ENCODE peak calls at places on chromosomes 3 and 15, in eight cellular contexts. H is coronary artery, G is foreskin fibroblast, D is GM20000, U is A549, E is kidney epithelial cell, J is OCI-LY7, V is tibial nerve. M is an unnamed sample.

GRCh38 chr3:120763601-120764000 is 21.1 kb downstream of the GTF2E1 start:
- DNase-seq in H (no peak), G (no peak), D (peak), U (no peak), E (no peak), J (no peak), V (no peak), M (peak)

GRCh38 chr3:53579636-53580035 is 85.2 kb downstream of the CACNA1D start:
- DNase-seq in H (no peak), G (no peak), D (no peak), U (no peak), E (no peak), J (no peak), V (no peak), M (no peak)

GRCh38 chr3:32963871-32964270 is 12.4 kb downstream of the CCR4 start:
- DNase-seq in H (peak), G (no peak), D (no peak), U (no peak), E (no peak), J (no peak), V (no peak), M (no peak)

GRCh38 chr3:38834110-38834509 is 18.1 kb upstream of the SCN10A start:
- DNase-seq in H (no peak), G (peak), D (no peak), U (peak), E (peak), J (no peak), V (peak), M (no peak)

GRCh38 chr3:39251576-39251975 is 28.3 kb downstream of the CX3CR1 start:
- DNase-seq in H (no peak), G (no peak), D (no peak), U (no peak), E (no peak), J (no peak), V (no peak), M (no peak)

GRCh38 chr3:102174312-102174712 is 260.5 kb upstream of the ZPLD1 start:
- DNase-seq in H (no peak), G (peak), D (no peak), U (peak), E (no peak), J (no peak), V (no peak), M (no peak)

GRCh38 chr3:64844558-64844957 is 156.8 kb upstream of the ADAMTS9 start:
- DNase-seq in H (no peak), G (no peak), D (no peak), U (no peak), E (no peak), J (no peak), V (no peak), M (no peak)

GRCh38 chr3:59327324-59327939 is 277.6 kb upstream of the CFAP20DC start:
- DNase-seq in H (no peak), G (no peak), D (no peak), U (no peak), E (peak), J (no peak), V (no peak), M (no peak)

GRCh38 chr3:111585214-111585613 is 9.9 kb downstream of the ZBED2 start:
- DNase-seq in H (no peak), G (no peak), D (no peak), U (peak), E (peak), J (no peak), V (no peak), M (no peak)

GRCh38 chr3:59709702-59710555 is 660.1 kb upstream of the CFAP20DC start:
- DNase-seq in H (no peak), G (no peak), D (no peak), U (no peak), E (no peak), J (no peak), V (peak), M (no peak)

GRCh38 chr15:68786753-68787152 is 33.9 kb downstream of the ANP32A start:
- DNase-seq in H (no peak), G (peak), D (no peak), U (no peak), E (no peak), J (no peak), V (no peak), M (no peak)

GRCh38 chr3:51678685-51679084 is 7.6 kb downstream of the TEX264 start:
- DNase-seq in H (no peak), G (peak), D (no peak), U (no peak), E (no peak), J (no peak), V (no peak), M (no peak)

DNA sequence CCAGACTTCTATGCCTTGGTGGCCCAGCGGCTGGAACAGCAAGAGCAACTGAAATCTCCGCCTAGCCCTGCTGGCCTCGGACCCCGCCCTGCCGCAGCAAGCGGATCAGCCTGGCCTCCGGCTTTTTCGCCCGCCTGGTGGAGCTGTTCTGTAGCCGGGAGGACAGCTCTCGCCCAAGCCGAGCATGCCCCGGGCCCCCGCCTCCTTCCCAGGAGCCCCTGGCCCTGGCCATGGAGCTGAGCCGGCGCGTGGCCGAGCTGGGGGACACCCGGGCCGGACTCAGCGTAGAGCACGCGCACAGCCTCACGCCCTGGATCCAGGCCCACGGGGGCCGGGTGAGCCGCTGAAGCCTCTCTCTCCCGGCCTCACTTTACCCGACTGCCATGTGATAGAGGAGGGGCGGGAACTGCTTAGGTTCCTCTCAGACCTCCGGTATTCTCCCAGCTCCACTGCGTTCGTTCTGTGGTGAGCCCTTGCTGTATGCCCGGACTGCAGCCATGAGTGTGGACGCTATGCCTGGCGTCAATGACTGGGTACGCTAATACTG is 24.1 kb upstream of the MRPL3 start:
- DNase-seq in H (no peak), G (peak), D (peak), U (peak), E (no peak), J (no peak), V (no peak), M (peak)
- TF ChIP-seq CTCF in H (no peak), G (peak), D (peak), U (peak), E (peak), J (no peak), V (no peak), M (peak)

GRCh38 chr15:48185527-48185926 is 5.9 kb upstream of the CTXN2 start:
- DNase-seq in H (no peak), G (no peak), D (no peak), U (no peak), E (no peak), J (no peak), V (no peak), M (no peak)

GRCh38 chr15:48178612-48178931 is 477 bp upstream of the MYEF2 start:
- DNase-seq in H (no peak), G (no peak), D (no peak), U (no peak), E (no peak), J (no peak), V (no peak), M (no peak)

GRCh38 chr15:48177875-48178611 is at the start of gene MYEF2:
- DNase-seq in H (peak), G (peak), D (peak), U (peak), E (peak), J (peak), V (peak), M (peak)

GRCh38 chr15:48186271-48186670 is 5.2 kb upstream of the CTXN2 start:
- DNase-seq in H (no peak), G (no peak), D (no peak), U (no peak), E (no peak), J (no peak), V (no peak), M (no peak)

GRCh38 chr15:48182749-48183148 is 4.7 kb upstream of the MYEF2 start:
- DNase-seq in H (no peak), G (no peak), D (no peak), U (no peak), E (no peak), J (no peak), V (no peak), M (no peak)
- TF ChIP-seq CTCF in H (no peak), G (no peak), D (no peak), U (no peak), E (no peak), J (no peak), V (no peak), M (no peak)

GRCh38 chr15:93018574-93018973 is 70.4 kb downstream of the RGMA start:
- DNase-seq in H (no peak), G (peak), D (no peak), U (peak), E (no peak), J (no peak), V (no peak), M (no peak)

GRCh38 chr15:93019971-93020370 is 69.0 kb downstream of the RGMA start:
- DNase-seq in H (no peak), G (no peak), D (no peak), U (no peak), E (no peak), J (no peak), V (no peak), M (no peak)

GRCh38 chr15:93020976-93021772 is 67.8 kb downstream of the RGMA start:
- DNase-seq in H (no peak), G (no peak), D (no peak), U (no peak), E (no peak), J (no peak), V (no peak), M (no peak)

GRCh38 chr15:93019091-93019490 is 69.9 kb downstream of the RGMA start:
- DNase-seq in H (no peak), G (no peak), D (no peak), U (no peak), E (no peak), J (no peak), V (no peak), M (no peak)

GRCh38 chr15:93017521-93017920 is 71.5 kb downstream of the RGMA start:
- DNase-seq in H (no peak), G (no peak), D (no peak), U (no peak), E (no peak), J (no peak), V (no peak), M (no peak)
- TF ChIP-seq CTCF in H (no peak), G (no peak), D (no peak), U (no peak), E (no peak), J (no peak), V (no peak), M (no peak)

DNA sequence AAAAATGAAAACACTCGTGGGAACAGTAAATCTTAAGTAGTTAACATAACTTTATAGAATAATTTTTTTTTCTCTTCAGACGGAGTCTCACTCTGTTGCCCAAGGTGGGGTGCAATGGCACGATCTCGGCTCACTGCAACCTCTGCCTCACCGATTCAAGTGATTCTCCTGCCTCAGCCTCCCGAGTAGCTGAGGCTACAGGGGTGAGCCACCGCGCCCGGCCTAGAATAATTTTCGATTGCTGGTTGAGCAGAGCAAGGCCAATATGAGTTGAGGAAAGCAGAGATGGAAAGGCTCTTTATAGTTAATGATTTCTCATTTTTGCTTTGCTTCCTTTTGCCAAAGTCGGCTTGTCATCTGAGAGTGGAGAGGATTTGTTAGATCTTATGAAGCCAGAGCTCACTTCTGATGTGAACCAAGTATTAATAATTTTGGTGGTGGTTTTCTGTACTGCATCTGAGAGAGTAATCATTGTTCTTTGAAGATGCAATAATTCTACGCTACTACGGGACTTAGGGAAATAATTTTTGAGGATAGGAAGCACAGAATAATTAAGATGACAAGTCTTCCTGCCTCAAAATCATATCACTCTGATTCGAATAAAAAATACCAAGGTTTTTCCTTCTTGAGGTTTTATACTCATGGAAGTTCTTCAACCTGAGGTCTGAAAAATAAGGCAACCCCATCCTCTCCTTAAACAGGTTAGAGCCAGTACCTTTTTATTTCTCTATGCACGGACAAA is 1.5 kb upstream of the GOLM2 start:
- DNase-seq in H (no peak), G (peak), D (no peak), U (no peak), E (no peak), J (peak), V (no peak), M (no peak)
- TF ChIP-seq CTCF in H (peak), G (no peak), D (no peak), U (no peak), E (peak), J (peak), V (no peak), M (no peak)

GRCh38 chr3:44665173-44665572 is 16.6 kb downstream of the ZNF35 start:
- DNase-seq in H (no peak), G (no peak), D (no peak), U (no peak), E (no peak), J (no peak), V (no peak), M (no peak)

GRCh38 chr3:44659434-44659833 is 10.9 kb downstream of the ZNF35 start:
- DNase-seq in H (no peak), G (no peak), D (no peak), U (peak), E (no peak), J (no peak), V (no peak), M (no peak)

GRCh38 chr3:44659015-44659414 is 10.5 kb downstream of the ZNF35 start:
- DNase-seq in H (no peak), G (no peak), D (no peak), U (peak), E (no peak), J (no peak), V (no peak), M (no peak)

GRCh38 chr3:44661189-44661588 is 12.7 kb downstream of the ZNF35 start:
- DNase-seq in H (no peak), G (no peak), D (no peak), U (peak), E (no peak), J (peak), V (no peak), M (no peak)
- TF ChIP-seq CTCF in H (no peak), G (peak), D (no peak), U (no peak), E (no peak), J (peak), V (no peak), M (no peak)